ENCODE peak calls at places on chromosomes 5 and 9, in five cellular contexts. F, J, E, U and D are unnamed samples.
A peak's percentile ranks its signal among the peaks of the same experiment; 100 is the strongest.

GRCh38 chr9:107750741-107751521 is 261.4 kb upstream of the KLF4 start:
- DNase-seq in F (peak; percentile 72), J (no peak), E (no peak), U (no peak), D (peak; percentile 81)

GRCh38 chr9:86512929-86513328 is 158.7 kb upstream of the TUT7 start:
- DNase-seq in F (no peak), J (no peak), E (no peak), U (no peak), D (no peak)

GRCh38 chr9:136644593-136645342 is 17.9 kb upstream of the EGFL7 start:
- DNase-seq in F (peak; percentile 58), J (peak; percentile 78), E (no peak), U (no peak), D (peak; percentile 52)

GRCh38 chr5:112228672-112229071 is 190.4 kb downstream of the EPB41L4A start:
- DNase-seq in F (peak; percentile 88), J (no peak), E (no peak), U (no peak), D (peak; percentile 95)

GRCh38 chr5:157860898-157861894 is 2.3 kb upstream of the CLINT1 start:
- DNase-seq in F (peak; percentile 61), J (no peak), E (no peak), U (no peak), D (no peak)

GRCh38 chr5:11790201-11790600 is 114.0 kb downstream of the CTNND2 start:
- DNase-seq in F (no peak), J (no peak), E (no peak), U (no peak), D (no peak)

GRCh38 chr5:39355324-39355723 is 9.0 kb downstream of the C9 start:
- DNase-seq in F (no peak), J (no peak), E (no peak), U (no peak), D (no peak)

GRCh38 chr9:96139592-96140251 is 162.3 kb downstream of the HSD17B3 start:
- DNase-seq in F (peak; percentile 46), J (no peak), E (no peak), U (no peak), D (peak; percentile 68)

GRCh38 chr9:89808801-89809200 is 204.0 kb downstream of the GADD45G start:
- DNase-seq in F (no peak), J (no peak), E (no peak), U (no peak), D (no peak)

GRCh38 chr9:137550958-137551655 is 572 bp upstream of the MRPL41 start:
- DNase-seq in F (no peak), J (peak; percentile 92), E (peak; percentile 65), U (no peak), D (no peak)

GRCh38 chr9:16670791-16671190 is 199.7 kb downstream of the BNC2 start:
- DNase-seq in F (no peak), J (no peak), E (no peak), U (no peak), D (no peak)

GRCh38 chr9:4596165-4596922 is 65.8 kb upstream of the PLPP6 start:
- DNase-seq in F (peak; percentile 11), J (no peak), E (no peak), U (no peak), D (no peak)

GRCh38 chr5:61631438-61631941 is 299.4 kb downstream of the ZSWIM6 start:
- DNase-seq in F (peak; percentile 23), J (no peak), E (no peak), U (no peak), D (no peak)

GRCh38 chr9:100597236-100597635 is 19.4 kb downstream of the CAVIN4 start:
- DNase-seq in F (no peak), J (no peak), E (no peak), U (no peak), D (no peak)

GRCh38 chr9:129341991-129342348 is 163.9 kb upstream of the IER5L start:
- DNase-seq in F (no peak), J (no peak), E (no peak), U (no peak), D (no peak)

DNA sequence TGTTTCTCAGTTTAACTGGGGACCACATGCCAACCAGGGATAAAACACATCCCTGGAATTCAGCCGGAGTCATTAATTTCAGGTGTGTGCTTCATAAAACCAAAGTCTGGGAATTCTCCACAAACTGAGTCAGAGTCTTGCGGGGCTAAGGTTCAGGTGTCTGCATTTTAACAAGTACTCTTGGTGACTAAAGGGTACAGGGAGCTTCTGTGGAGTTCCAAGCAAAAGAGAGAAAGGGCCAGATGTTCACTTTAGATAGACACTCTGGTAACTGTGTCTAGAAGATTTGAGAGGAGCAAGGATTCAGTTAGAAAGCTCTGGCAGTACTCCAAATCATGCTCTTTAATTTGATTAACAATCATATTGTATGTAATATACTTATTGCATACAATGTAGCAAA is 4.0 kb downstream of the NADK2 start:
- DNase-seq in F (no peak), J (peak; percentile 80), E (no peak), U (no peak), D (no peak)
- H3K36me3 ChIP-seq in F (no peaks in the 10 kb centered on the region), J (peaks cover 3% of the 10 kb centered on the region), E (no peaks in the 10 kb centered on the region), U (no peaks in the 10 kb centered on the region), D (no peaks in the 10 kb centered on the region)

GRCh38 chr5:95044096-95044495 is 240.8 kb downstream of the MCTP1 start:
- DNase-seq in F (no peak), J (no peak), E (no peak), U (no peak), D (no peak)

GRCh38 chr5:95048633-95049032 is 236.3 kb downstream of the MCTP1 start:
- DNase-seq in F (no peak), J (no peak), E (no peak), U (no peak), D (no peak)

GRCh38 chr5:95042040-95042439 is 242.9 kb downstream of the MCTP1 start:
- DNase-seq in F (no peak), J (no peak), E (no peak), U (no peak), D (no peak)

GRCh38 chr5:95043234-95043633 is 241.7 kb downstream of the MCTP1 start:
- DNase-seq in F (no peak), J (peak; percentile 1), E (no peak), U (no peak), D (no peak)

DNA sequence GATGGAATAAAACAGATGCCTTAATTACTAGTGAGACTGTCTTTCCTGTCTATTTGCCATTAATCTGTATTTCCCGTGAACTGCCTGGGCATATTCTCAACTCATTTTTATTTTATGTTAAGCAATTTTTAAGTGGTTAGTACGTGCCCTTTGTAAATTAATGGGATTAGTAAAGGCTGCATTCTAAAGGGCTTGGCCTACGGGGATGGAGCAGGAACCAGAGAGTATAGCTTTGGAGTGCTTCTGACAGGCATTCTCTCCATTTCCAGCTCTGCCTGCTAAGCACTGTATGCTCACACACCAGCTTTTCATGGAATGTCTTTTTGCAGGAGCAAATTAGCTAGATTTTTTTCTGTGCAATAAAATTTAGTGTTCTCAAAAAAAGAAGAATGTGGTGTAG is 241.2 kb downstream of the MCTP1 start:
- DNase-seq in F (no peak), J (no peak), E (no peak), U (no peak), D (no peak)
- TF ChIP-seq POLR2AphosphoS5 in F (no peak), J (no peak), E (no peak), U (no peak), D (no peak)

GRCh38 chr5:41877408-41877807 is 7.2 kb upstream of the OXCT1 start:
- DNase-seq in F (no peak), J (no peak), E (no peak), U (no peak), D (no peak)
- H3K36me3 ChIP-seq in F (no peaks in the 10 kb centered on the region), J (no peaks in the 10 kb centered on the region), E (no peaks in the 10 kb centered on the region), U (no peaks in the 10 kb centered on the region), D (no peaks in the 10 kb centered on the region)

GRCh38 chr9:99216073-99216472 is 5.7 kb downstream of the ALG2 start:
- DNase-seq in F (no peak), J (no peak), E (no peak), U (no peak), D (no peak)
- TF ChIP-seq POLR2AphosphoS5 in F (no peak), J (no peak), E (no peak), U (no peak), D (no peak)

DNA sequence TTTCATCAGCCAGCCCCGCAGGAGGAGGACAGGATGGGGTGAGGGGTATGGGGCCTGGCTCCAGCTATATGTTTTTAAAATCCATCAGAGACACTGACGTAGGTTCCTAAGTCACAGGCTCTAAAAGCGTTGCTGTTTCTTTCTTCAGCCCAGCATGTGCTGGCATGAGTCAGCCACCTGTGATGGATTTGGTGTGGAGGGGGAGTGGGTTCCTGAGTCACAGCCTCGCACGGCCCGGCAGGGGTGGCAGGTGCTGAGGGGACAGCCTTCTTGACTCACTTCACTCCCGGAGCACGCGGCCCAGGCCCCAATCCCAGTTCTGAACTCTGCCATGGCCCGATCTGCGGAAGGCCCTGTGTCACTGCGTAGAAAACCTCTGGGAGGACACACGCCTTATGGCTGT is 38.8 kb upstream of the RPL26L1 start:
- DNase-seq in F (no peak), J (peak; percentile 32), E (no peak), U (no peak), D (no peak)
- H3K36me3 ChIP-seq in F (peaks cover 9% of the 10 kb centered on the region), J (peaks cover 38% of the 10 kb centered on the region), E (peaks cover 35% of the 10 kb centered on the region), U (no peaks in the 10 kb centered on the region), D (peaks cover 88% of the 10 kb centered on the region)

DNA sequence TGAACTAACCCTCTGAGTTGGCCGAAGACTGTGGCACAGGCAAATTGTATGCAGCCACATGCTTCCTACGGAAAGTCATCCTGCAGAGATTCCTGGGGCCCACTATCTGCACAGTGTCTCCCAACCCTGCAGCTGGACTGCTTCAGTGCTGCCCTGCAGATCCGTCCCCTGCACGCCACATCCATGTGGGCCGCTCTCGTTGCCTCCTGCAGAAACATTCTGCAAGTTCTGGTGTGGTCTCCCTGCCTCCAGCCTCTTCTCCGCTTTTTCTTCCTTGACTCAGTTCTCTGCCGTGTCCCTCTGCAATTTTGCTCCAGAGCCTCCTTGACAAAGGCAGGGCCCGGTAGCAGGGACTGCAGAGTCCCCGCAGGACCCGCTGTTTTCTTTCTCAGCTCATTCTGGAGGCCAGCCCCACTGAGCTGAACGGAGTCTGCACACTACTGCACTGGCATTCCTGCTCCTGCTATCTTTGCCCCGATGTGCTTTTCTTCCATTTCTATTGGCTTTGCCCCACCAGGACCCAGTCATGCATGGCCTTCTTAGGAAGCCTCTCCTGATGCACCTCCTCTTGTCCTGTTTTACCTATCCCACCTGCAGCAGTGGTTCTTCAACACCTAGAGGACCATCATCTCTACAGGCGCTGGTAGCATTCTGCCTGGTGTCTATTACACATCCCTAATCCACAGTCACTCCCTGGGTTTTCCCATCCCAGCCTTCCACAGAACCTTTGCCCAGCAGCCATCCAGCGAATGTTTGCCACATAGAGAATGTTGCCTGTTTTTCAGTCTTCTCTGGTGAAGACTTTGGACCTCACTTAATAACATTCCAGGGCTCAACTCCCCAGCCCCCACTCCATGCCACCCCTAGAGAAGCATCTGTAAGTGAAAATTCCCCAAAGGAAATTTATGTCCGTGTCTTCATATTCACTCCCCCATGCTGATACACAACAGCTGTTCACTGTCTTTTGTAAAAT is 249.3 kb downstream of the AOPEP start:
- DNase-seq in F (no peak), J (no peak), E (no peak), U (no peak), D (no peak)
- TF ChIP-seq POLR2AphosphoS5 in F (no peak), J (no peak), E (no peak), U (no peak), D (no peak)